ENCODE peak calls at places on chromosomes 13 and 19, in eight cellular contexts. One of them, this sample, is unnamed. For H3K36me3, the result is how much of the 10 kb centered on the place peaks cover.

GRCh38 chr13:50198508-50198907 is 183.3 kb downstream of the KCNRG start:
- DNase-seq in stomach: no peak
- DNase-seq in CD8-positive, alpha-beta T cell: no peak
- DNase-seq in Peyer's patch: no peak
- DNase-seq in naive thymus-derived CD4-positive, alpha-beta T cell: no peak
- DNase-seq in psoas muscle: no peak
- DNase-seq in heart left ventricle: no peak
- DNase-seq in neuronal stem cell: no peak
- DNase-seq in this sample: no peak

GRCh38 chr13:19672990-19673389 is 39.5 kb downstream of the MPHOSPH8 start:
- DNase-seq in Peyer's patch: no peak
- DNase-seq in CD8-positive, alpha-beta T cell: no peak
- DNase-seq in neuronal stem cell: no peak
- DNase-seq in stomach: no peak
- DNase-seq in heart left ventricle: no peak
- DNase-seq in naive thymus-derived CD4-positive, alpha-beta T cell: no peak
- DNase-seq in psoas muscle: no peak
- DNase-seq in this sample: no peak

GRCh38 chr19:35130761-35131720 is 3.8 kb downstream of the LGI4 start:
- DNase-seq in stomach: no peak
- DNase-seq in neuronal stem cell: no peak
- DNase-seq in psoas muscle: no peak
- DNase-seq in naive thymus-derived CD4-positive, alpha-beta T cell: no peak
- DNase-seq in CD8-positive, alpha-beta T cell: no peak
- DNase-seq in Peyer's patch: peak
- DNase-seq in heart left ventricle: no peak
- DNase-seq in this sample: no peak

GRCh38 chr13:33250594-33250993 is 35.0 kb downstream of the STARD13 start:
- DNase-seq in neuronal stem cell: no peak
- DNase-seq in naive thymus-derived CD4-positive, alpha-beta T cell: no peak
- DNase-seq in psoas muscle: no peak
- DNase-seq in Peyer's patch: no peak
- DNase-seq in stomach: no peak
- DNase-seq in heart left ventricle: no peak
- DNase-seq in CD8-positive, alpha-beta T cell: no peak
- DNase-seq in this sample: no peak

GRCh38 chr13:80359459-80360297 is 18.8 kb upstream of the SPRY2 start:
- DNase-seq in neuronal stem cell: peak
- DNase-seq in psoas muscle: no peak
- DNase-seq in heart left ventricle: no peak
- DNase-seq in CD8-positive, alpha-beta T cell: no peak
- DNase-seq in naive thymus-derived CD4-positive, alpha-beta T cell: no peak
- DNase-seq in stomach: no peak
- DNase-seq in Peyer's patch: no peak
- DNase-seq in this sample: no peak

GRCh38 chr19:18500376-18500775 is 21.5 kb downstream of the ELL start:
- DNase-seq in naive thymus-derived CD4-positive, alpha-beta T cell: no peak
- DNase-seq in Peyer's patch: no peak
- DNase-seq in psoas muscle: no peak
- DNase-seq in heart left ventricle: peak
- DNase-seq in CD8-positive, alpha-beta T cell: no peak
- DNase-seq in neuronal stem cell: no peak
- DNase-seq in stomach: no peak
- DNase-seq in this sample: no peak

GRCh38 chr13:94707400-94708021 is 4.8 kb downstream of the SOX21 start:
- DNase-seq in neuronal stem cell: no peak
- DNase-seq in psoas muscle: no peak
- DNase-seq in stomach: no peak
- DNase-seq in naive thymus-derived CD4-positive, alpha-beta T cell: no peak
- DNase-seq in CD8-positive, alpha-beta T cell: no peak
- DNase-seq in Peyer's patch: no peak
- DNase-seq in heart left ventricle: no peak
- DNase-seq in this sample: no peak

GRCh38 chr19:40754611-40755247 is 3.7 kb downstream of the SNRPA start:
- DNase-seq in neuronal stem cell: no peak
- DNase-seq in naive thymus-derived CD4-positive, alpha-beta T cell: no peak
- DNase-seq in Peyer's patch: peak
- DNase-seq in psoas muscle: no peak
- DNase-seq in heart left ventricle: no peak
- DNase-seq in CD8-positive, alpha-beta T cell: no peak
- DNase-seq in stomach: peak
- DNase-seq in this sample: no peak

GRCh38 chr19:30036154-30037129 is 94.4 kb downstream of the URI1 start:
- DNase-seq in naive thymus-derived CD4-positive, alpha-beta T cell: no peak
- DNase-seq in neuronal stem cell: no peak
- DNase-seq in Peyer's patch: no peak
- DNase-seq in stomach: no peak
- DNase-seq in heart left ventricle: no peak
- DNase-seq in psoas muscle: no peak
- DNase-seq in CD8-positive, alpha-beta T cell: no peak
- DNase-seq in this sample: no peak

GRCh38 chr13:109156181-109156935 is 526.9 kb downstream of the MYO16 start:
- DNase-seq in stomach: no peak
- DNase-seq in naive thymus-derived CD4-positive, alpha-beta T cell: no peak
- DNase-seq in heart left ventricle: peak
- DNase-seq in neuronal stem cell: no peak
- DNase-seq in Peyer's patch: no peak
- DNase-seq in psoas muscle: no peak
- DNase-seq in CD8-positive, alpha-beta T cell: no peak
- DNase-seq in this sample: no peak

GRCh38 chr13:79194272-79194671 is 211.8 kb downstream of the RBM26 start:
- DNase-seq in psoas muscle: no peak
- DNase-seq in Peyer's patch: peak
- DNase-seq in neuronal stem cell: no peak
- DNase-seq in naive thymus-derived CD4-positive, alpha-beta T cell: peak
- DNase-seq in CD8-positive, alpha-beta T cell: peak
- DNase-seq in stomach: no peak
- DNase-seq in heart left ventricle: no peak
- DNase-seq in this sample: peak

GRCh38 chr19:47013041-47013517 is 6.6 kb upstream of the NPAS1 start:
- DNase-seq in neuronal stem cell: no peak
- DNase-seq in naive thymus-derived CD4-positive, alpha-beta T cell: peak
- DNase-seq in psoas muscle: peak
- DNase-seq in CD8-positive, alpha-beta T cell: peak
- DNase-seq in stomach: peak
- DNase-seq in Peyer's patch: peak
- DNase-seq in heart left ventricle: peak
- DNase-seq in this sample: peak

GRCh38 chr13:76414320-76414719 is 471.9 kb downstream of the KCTD12 start:
- DNase-seq in Peyer's patch: no peak
- DNase-seq in stomach: no peak
- DNase-seq in naive thymus-derived CD4-positive, alpha-beta T cell: no peak
- DNase-seq in psoas muscle: no peak
- DNase-seq in neuronal stem cell: no peak
- DNase-seq in CD8-positive, alpha-beta T cell: no peak
- DNase-seq in heart left ventricle: no peak
- DNase-seq in this sample: no peak

GRCh38 chr19:35038623-35039512 is 2.7 kb upstream of the HPN start:
- DNase-seq in CD8-positive, alpha-beta T cell: no peak
- DNase-seq in stomach: no peak
- DNase-seq in psoas muscle: no peak
- DNase-seq in naive thymus-derived CD4-positive, alpha-beta T cell: no peak
- DNase-seq in neuronal stem cell: no peak
- DNase-seq in heart left ventricle: no peak
- DNase-seq in Peyer's patch: no peak
- DNase-seq in this sample: no peak

GRCh38 chr13:97367016-97367415 is 67.0 kb upstream of the RAP2A start:
- DNase-seq in naive thymus-derived CD4-positive, alpha-beta T cell: no peak
- DNase-seq in psoas muscle: no peak
- DNase-seq in heart left ventricle: no peak
- DNase-seq in stomach: no peak
- DNase-seq in neuronal stem cell: peak
- DNase-seq in CD8-positive, alpha-beta T cell: no peak
- DNase-seq in Peyer's patch: no peak
- DNase-seq in this sample: no peak

GRCh38 chr19:57103573-57104277 is 16.1 kb upstream of the USP29 start:
- DNase-seq in CD8-positive, alpha-beta T cell: peak
- DNase-seq in heart left ventricle: peak
- DNase-seq in stomach: peak
- DNase-seq in Peyer's patch: peak
- DNase-seq in neuronal stem cell: peak
- DNase-seq in psoas muscle: peak
- DNase-seq in naive thymus-derived CD4-positive, alpha-beta T cell: peak
- DNase-seq in this sample: peak

GRCh38 chr13:43472980-43473379 is 313.8 kb downstream of the ENOX1 start:
- DNase-seq in CD8-positive, alpha-beta T cell: no peak
- DNase-seq in naive thymus-derived CD4-positive, alpha-beta T cell: no peak
- DNase-seq in Peyer's patch: no peak
- DNase-seq in heart left ventricle: no peak
- DNase-seq in psoas muscle: no peak
- DNase-seq in neuronal stem cell: no peak
- DNase-seq in stomach: no peak
- DNase-seq in this sample: no peak

GRCh38 chr13:48600374-48601364 is 53.1 kb upstream of the CYSLTR2 start:
- DNase-seq in naive thymus-derived CD4-positive, alpha-beta T cell: no peak
- DNase-seq in stomach: no peak
- DNase-seq in CD8-positive, alpha-beta T cell: no peak
- DNase-seq in Peyer's patch: no peak
- DNase-seq in heart left ventricle: no peak
- DNase-seq in neuronal stem cell: no peak
- DNase-seq in psoas muscle: no peak
- DNase-seq in this sample: no peak

GRCh38 chr13:95420501-95420900 is 119.2 kb upstream of the ABCC4 start:
- DNase-seq in CD8-positive, alpha-beta T cell: no peak
- DNase-seq in psoas muscle: no peak
- DNase-seq in stomach: no peak
- DNase-seq in Peyer's patch: no peak
- DNase-seq in naive thymus-derived CD4-positive, alpha-beta T cell: no peak
- DNase-seq in neuronal stem cell: no peak
- DNase-seq in heart left ventricle: no peak
- DNase-seq in this sample: no peak

GRCh38 chr13:23453132-23453531 is 19.6 kb upstream of the SACS start:
- DNase-seq in psoas muscle: no peak
- DNase-seq in naive thymus-derived CD4-positive, alpha-beta T cell: no peak
- DNase-seq in Peyer's patch: no peak
- DNase-seq in CD8-positive, alpha-beta T cell: no peak
- DNase-seq in stomach: no peak
- DNase-seq in heart left ventricle: no peak
- DNase-seq in neuronal stem cell: no peak
- DNase-seq in this sample: no peak

DNA sequence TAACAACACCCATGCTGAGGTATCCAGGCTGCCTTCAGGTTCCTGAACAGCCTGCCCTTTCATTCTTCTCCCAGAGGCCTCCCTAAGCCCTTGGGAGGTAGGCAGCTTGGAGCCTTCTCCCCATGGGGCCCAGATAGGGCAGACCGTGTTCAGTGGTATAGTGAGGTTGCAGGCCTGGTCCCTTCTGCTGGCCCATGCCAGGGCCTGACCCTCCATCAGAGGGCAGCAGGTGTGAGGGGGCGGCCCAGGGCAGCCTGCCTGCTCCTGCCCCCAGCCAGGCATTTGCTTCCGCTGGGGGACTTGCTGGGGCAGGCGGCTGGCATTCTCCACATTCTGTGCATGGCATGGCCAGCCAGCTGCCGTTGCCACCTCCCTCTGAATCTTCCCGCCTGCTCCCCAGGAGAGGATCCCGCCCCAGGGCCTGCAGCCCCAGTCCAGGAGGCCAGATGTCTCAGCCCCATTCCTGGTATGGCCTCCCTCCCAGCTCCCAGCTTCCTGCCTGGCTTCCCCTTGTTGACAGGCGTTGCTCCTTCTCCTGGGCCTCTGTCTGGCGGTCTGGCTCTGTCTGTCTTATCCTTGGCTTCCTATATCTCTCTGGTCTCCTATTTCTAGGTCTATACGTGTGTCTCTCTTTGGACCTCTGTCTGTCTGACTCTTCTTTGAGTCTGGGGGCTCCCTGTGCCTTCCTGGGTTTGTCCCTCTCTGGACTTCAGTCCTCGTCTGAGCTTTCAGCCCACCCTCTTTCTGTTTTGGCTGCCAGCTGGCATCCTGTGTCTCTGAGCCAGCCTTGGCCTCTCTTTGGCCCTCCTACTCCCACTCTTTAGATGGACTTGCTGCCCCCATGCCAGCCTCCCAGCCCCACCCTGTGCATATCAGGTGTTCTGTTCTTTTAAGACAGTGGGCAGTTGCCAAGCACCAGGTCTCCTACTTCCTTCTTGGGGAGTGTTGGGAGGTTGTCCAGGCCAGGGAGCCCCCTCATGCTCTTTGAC is 9.1 kb downstream of the CIC start:
- DNase-seq in neuronal stem cell: no peak
- DNase-seq in Peyer's patch: peak
- DNase-seq in psoas muscle: no peak
- DNase-seq in stomach: no peak
- DNase-seq in naive thymus-derived CD4-positive, alpha-beta T cell: no peak
- DNase-seq in heart left ventricle: peak
- DNase-seq in CD8-positive, alpha-beta T cell: no peak
- DNase-seq in this sample: no peak
- H3K27ac ChIP-seq in neuronal stem cell: no peak
- H3K27ac ChIP-seq in Peyer's patch: peak
- H3K27ac ChIP-seq in psoas muscle: peak
- H3K27ac ChIP-seq in stomach: peak
- H3K27ac ChIP-seq in naive thymus-derived CD4-positive, alpha-beta T cell: no peak
- H3K27ac ChIP-seq in heart left ventricle: peak
- H3K27ac ChIP-seq in CD8-positive, alpha-beta T cell: no peak
- H3K27ac ChIP-seq in this sample: peak

GRCh38 chr19:54415901-54416621 is 797 bp downstream of the TTYH1 start:
- DNase-seq in Peyer's patch: no peak
- DNase-seq in psoas muscle: no peak
- DNase-seq in stomach: no peak
- DNase-seq in neuronal stem cell: no peak
- DNase-seq in CD8-positive, alpha-beta T cell: no peak
- DNase-seq in naive thymus-derived CD4-positive, alpha-beta T cell: no peak
- DNase-seq in heart left ventricle: no peak
- DNase-seq in this sample: no peak
- H3K4me3 ChIP-seq in Peyer's patch: no peak
- H3K4me3 ChIP-seq in psoas muscle: no peak
- H3K4me3 ChIP-seq in stomach: peak
- H3K4me3 ChIP-seq in neuronal stem cell: peak
- H3K4me3 ChIP-seq in CD8-positive, alpha-beta T cell: no peak
- H3K4me3 ChIP-seq in naive thymus-derived CD4-positive, alpha-beta T cell: no peak
- H3K4me3 ChIP-seq in heart left ventricle: no peak
- H3K4me3 ChIP-seq in this sample: no peak

DNA sequence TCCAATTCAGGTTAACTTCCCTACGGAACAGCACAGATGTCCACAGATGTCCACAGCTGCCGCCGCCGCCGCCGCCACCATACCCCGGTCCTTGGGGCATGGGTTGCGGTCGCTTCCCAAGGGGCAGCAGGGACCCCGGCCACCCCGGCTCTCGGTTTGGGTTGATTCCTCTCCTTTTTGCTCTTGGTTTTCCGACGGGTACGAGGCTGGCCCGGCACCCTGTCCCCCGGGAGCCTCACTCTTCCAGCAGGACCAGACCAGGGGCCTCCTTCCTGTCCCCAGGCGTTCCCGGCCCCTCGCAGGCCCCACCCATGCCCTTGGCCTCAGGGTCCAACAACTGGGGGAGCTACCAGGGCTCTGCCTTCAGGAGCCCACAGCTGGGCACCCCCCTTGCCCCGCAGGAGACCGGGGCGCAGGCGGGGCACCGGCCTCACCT is 28.0 kb downstream of the ZBTB7A start:
- DNase-seq in stomach: no peak
- DNase-seq in psoas muscle: no peak
- DNase-seq in naive thymus-derived CD4-positive, alpha-beta T cell: no peak
- DNase-seq in neuronal stem cell: no peak
- DNase-seq in CD8-positive, alpha-beta T cell: no peak
- DNase-seq in Peyer's patch: no peak
- DNase-seq in heart left ventricle: no peak
- DNase-seq in this sample: no peak
- H3K36me3 ChIP-seq in stomach: half or more
- H3K36me3 ChIP-seq in psoas muscle: under half
- H3K36me3 ChIP-seq in naive thymus-derived CD4-positive, alpha-beta T cell: under half
- H3K36me3 ChIP-seq in neuronal stem cell: under half
- H3K36me3 ChIP-seq in CD8-positive, alpha-beta T cell: under half
- H3K36me3 ChIP-seq in Peyer's patch: under half
- H3K36me3 ChIP-seq in heart left ventricle: under half
- H3K36me3 ChIP-seq in this sample: under half

GRCh38 chr19:49514151-49514550 is 1.7 kb downstream of the FCGRT start:
- DNase-seq in psoas muscle: no peak
- DNase-seq in CD8-positive, alpha-beta T cell: no peak
- DNase-seq in neuronal stem cell: no peak
- DNase-seq in Peyer's patch: no peak
- DNase-seq in stomach: peak
- DNase-seq in naive thymus-derived CD4-positive, alpha-beta T cell: no peak
- DNase-seq in heart left ventricle: no peak
- DNase-seq in this sample: no peak
- H3K27ac ChIP-seq in psoas muscle: no peak
- H3K27ac ChIP-seq in CD8-positive, alpha-beta T cell: no peak
- H3K27ac ChIP-seq in neuronal stem cell: no peak
- H3K27ac ChIP-seq in Peyer's patch: peak
- H3K27ac ChIP-seq in stomach: peak
- H3K27ac ChIP-seq in naive thymus-derived CD4-positive, alpha-beta T cell: peak
- H3K27ac ChIP-seq in heart left ventricle: peak
- H3K27ac ChIP-seq in this sample: no peak

This sample was measured in CD4-positive, alpha-beta memory T cell.